ENCODE peak calls at places on chromosomes 11 and 22, in seven cellular contexts. M, S, U, D, R, E and X are unnamed samples. For H3K4me1, the result is how much of the 10 kb centered on the place peaks cover.

GRCh38 chr11:76769071-76769560 is 14.0 kb upstream of the TSKU start:
- DNase-seq in R (no peak), D (no peak), S (no peak), U (no peak), E (no peak), M (no peak), X (no peak)

GRCh38 chr11:134596404-134596803 is 184.4 kb upstream of the B3GAT1 start:
- DNase-seq in S (no peak), R (no peak), U (no peak), D (peak), E (no peak), M (no peak), X (no peak)

GRCh38 chr22:42725606-42726355 is 5.1 kb upstream of the A4GALT start:
- DNase-seq in R (no peak), D (no peak), E (no peak), S (no peak), U (no peak), M (no peak), X (no peak)

GRCh38 chr22:44665115-44665514 is 36.9 kb upstream of the PRR5 start:
- DNase-seq in D (no peak), R (no peak), M (no peak), E (peak), S (peak), U (no peak), X (no peak)

GRCh38 chr11:79438631-79439429 is 2.0 kb downstream of the TENM4 start:
- DNase-seq in R (no peak), M (peak), E (peak), S (no peak), D (no peak), U (no peak), X (no peak)

GRCh38 chr11:112401036-112401769 is 140.5 kb upstream of the PLET1 start:
- DNase-seq in E (no peak), M (no peak), S (no peak), D (no peak), R (no peak), U (no peak), X (no peak)

GRCh38 chr22:32747588-32747987 is 53.9 kb upstream of the TIMP3 start:
- DNase-seq in U (no peak), R (no peak), E (no peak), S (no peak), D (no peak), M (no peak), X (no peak)

GRCh38 chr22:37193629-37194191 is 5.7 kb upstream of the C1QTNF6 start:
- DNase-seq in S (peak), M (peak), U (no peak), D (no peak), R (peak), E (peak), X (peak)

GRCh38 chr22:35376728-35377472 is 4.0 kb upstream of the HMOX1 start:
- DNase-seq in M (peak), E (peak), U (peak), R (peak), D (peak), S (peak), X (peak)

GRCh38 chr11:103480421-103480820 is 371.2 kb downstream of the DYNC2H1 start:
- DNase-seq in U (no peak), S (no peak), D (no peak), E (no peak), R (no peak), M (no peak), X (no peak)

GRCh38 chr11:93063101-93063500 is 93.7 kb downstream of the MTNR1B start:
- DNase-seq in E (no peak), U (no peak), S (no peak), R (no peak), M (no peak), D (no peak), X (no peak)

GRCh38 chr22:28907311-28908008 is 24.1 kb downstream of the ZNRF3 start:
- DNase-seq in U (no peak), S (no peak), M (no peak), D (no peak), R (no peak), E (no peak), X (no peak)

GRCh38 chr11:127071606-127072005 is 71.0 kb upstream of the KIRREL3 start:
- DNase-seq in M (no peak), R (no peak), U (no peak), D (no peak), E (no peak), S (no peak), X (no peak)

GRCh38 chr11:123458501-123458900 is 28.4 kb downstream of the GRAMD1B start:
- DNase-seq in D (no peak), S (no peak), E (no peak), R (no peak), M (no peak), U (no peak), X (no peak)

GRCh38 chr11:102575016-102575415 is 44.5 kb upstream of the MMP7 start:
- DNase-seq in E (no peak), D (no peak), S (no peak), U (no peak), R (no peak), M (no peak), X (no peak)

GRCh38 chr11:128029219-128029722 is 558.1 kb downstream of the ETS1 start:
- DNase-seq in D (no peak), S (no peak), R (peak), M (no peak), U (no peak), E (no peak), X (no peak)

GRCh38 chr11:36817336-36817965 is 219.4 kb upstream of the RAG2 start:
- DNase-seq in D (no peak), U (no peak), R (no peak), S (no peak), M (no peak), E (no peak), X (no peak)

GRCh38 chr11:100031973-100032372 is 655.1 kb upstream of the ARHGAP42 start:
- DNase-seq in R (no peak), S (no peak), D (no peak), M (no peak), E (no peak), U (no peak), X (no peak)

GRCh38 chr11:26229270-26229669 is 102.7 kb upstream of the ANO3 start:
- DNase-seq in U (no peak), D (no peak), S (no peak), R (no peak), M (no peak), E (no peak), X (no peak)

GRCh38 chr11:20158597-20159257 is 1.5 kb downstream of the DBX1 start:
- DNase-seq in R (peak), U (peak), S (peak), M (peak), E (peak), D (no peak), X (peak)

GRCh38 chr11:111851636-111852035 is 19.7 kb downstream of the ALG9 start:
- DNase-seq in S (no peak), M (no peak), R (no peak), E (no peak), U (no peak), D (no peak), X (peak)

GRCh38 chr11:81963018-81963417 is 770.6 kb downstream of the FAM181B start:
- DNase-seq in S (no peak), M (no peak), D (no peak), U (no peak), R (no peak), E (no peak), X (peak)

GRCh38 chr11:29159552-29160465 is 857.0 kb downstream of the KCNA4 start:
- DNase-seq in M (no peak), E (peak), U (peak), D (no peak), R (peak), S (no peak), X (peak)

GRCh38 chr22:18031670-18032454 is 7.5 kb upstream of the MICAL3 start:
- DNase-seq in D (no peak), M (peak), E (no peak), U (no peak), S (no peak), R (no peak), X (no peak)

GRCh38 chr11:129814244-129814992 is 1.2 kb upstream of the TMEM45B start:
- DNase-seq in R (no peak), U (peak), D (no peak), S (no peak), M (no peak), E (no peak), X (no peak)

GRCh38 chr11:133947298-133947905 is 9.4 kb downstream of the IGSF9B start:
- DNase-seq in D (no peak), U (peak), M (no peak), S (no peak), E (no peak), R (no peak), X (no peak)

GRCh38 chr22:35783943-35784614 is 66.4 kb downstream of the APOL5 start:
- DNase-seq in D (no peak), S (no peak), R (no peak), M (no peak), U (no peak), E (no peak), X (no peak)

GRCh38 chr11:130737866-130738431 is 178.3 kb downstream of the SNX19 start:
- DNase-seq in R (no peak), D (no peak), U (no peak), S (no peak), E (no peak), M (peak), X (peak)

GRCh38 chr11:11844272-11844671 is 2.5 kb downstream of the USP47 start:
- DNase-seq in U (no peak), E (no peak), R (no peak), D (no peak), M (no peak), S (no peak), X (no peak)
- H3K4me1 ChIP-seq in U (under half), E (half or more), R (under half), D (half or more), M (under half), S (half or more), X (under half)

GRCh38 chr11:96310236-96310635 is 32.8 kb downstream of the MAML2 start:
- DNase-seq in E (no peak), S (no peak), M (no peak), D (no peak), U (no peak), R (no peak), X (no peak)

GRCh38 chr11:96315476-96315875 is 27.5 kb downstream of the MAML2 start:
- DNase-seq in R (no peak), U (no peak), E (no peak), S (no peak), D (no peak), M (no peak), X (no peak)

GRCh38 chr11:96311120-96311568 is 31.9 kb downstream of the MAML2 start:
- DNase-seq in U (no peak), M (no peak), E (no peak), R (no peak), S (no peak), D (no peak), X (no peak)

GRCh38 chr11:96314326-96315050 is 28.5 kb downstream of the MAML2 start:
- DNase-seq in D (no peak), U (no peak), S (peak), R (no peak), M (no peak), E (peak), X (no peak)

DNA sequence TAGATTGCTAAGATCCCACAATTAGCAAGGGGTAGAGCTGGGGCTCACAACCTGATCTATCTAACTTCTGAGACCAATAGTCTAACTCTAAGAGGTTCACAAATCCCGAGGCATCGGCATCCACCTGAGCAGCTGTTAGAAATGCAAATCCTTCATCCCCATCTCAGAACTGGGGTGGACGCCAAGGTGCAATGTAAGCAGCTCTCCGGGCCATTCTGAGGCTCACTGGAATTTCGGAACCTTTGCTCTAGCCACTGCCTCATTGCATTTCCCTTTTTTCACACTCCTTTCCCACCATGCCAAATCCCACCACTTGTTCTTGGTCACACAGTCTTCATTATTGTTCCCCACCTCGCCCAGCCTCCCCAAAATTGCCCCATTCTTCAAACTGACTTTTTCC is 29.8 kb downstream of the MAML2 start:
- DNase-seq in D (no peak), R (no peak), S (no peak), U (no peak), M (no peak), E (no peak), X (no peak)
- H3K4me1 ChIP-seq in D (half or more), R (under half), S (half or more), U (half or more), M (under half), E (half or more), X (under half)

GRCh38 chr22:50076646-50077624 is 8.3 kb downstream of the MLC1 start:
- DNase-seq in S (no peak), D (no peak), U (no peak), M (no peak), E (no peak), R (no peak), X (no peak)
- H3K4me1 ChIP-seq in S (under half), D (under half), U (under half), M (under half), E (under half), R (under half), X (under half)

DNA sequence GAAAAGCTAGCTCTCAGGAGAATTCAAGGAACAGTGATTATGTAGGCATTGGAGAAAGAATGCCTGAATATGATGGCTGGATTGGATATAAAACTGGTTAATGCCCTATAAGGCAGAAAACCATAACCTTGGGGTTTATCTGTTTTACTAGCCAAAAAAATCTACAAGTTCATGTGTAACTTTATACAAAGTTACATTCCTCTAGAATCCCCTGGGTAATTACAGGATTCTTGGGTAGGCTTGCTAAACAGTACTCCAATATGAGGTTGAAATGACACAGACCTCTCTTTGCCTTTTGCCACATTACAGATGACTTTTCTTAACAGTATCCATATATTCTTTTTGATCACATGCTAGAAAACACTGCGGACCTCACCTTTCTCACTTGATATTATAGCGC is 26.0 kb downstream of the TSPAN18 start:
- DNase-seq in E (no peak), U (no peak), R (no peak), D (no peak), S (no peak), M (no peak), X (no peak)
- H3K4me1 ChIP-seq in E (under half), U (under half), R (under half), D (half or more), S (under half), M (under half), X (under half)

DNA sequence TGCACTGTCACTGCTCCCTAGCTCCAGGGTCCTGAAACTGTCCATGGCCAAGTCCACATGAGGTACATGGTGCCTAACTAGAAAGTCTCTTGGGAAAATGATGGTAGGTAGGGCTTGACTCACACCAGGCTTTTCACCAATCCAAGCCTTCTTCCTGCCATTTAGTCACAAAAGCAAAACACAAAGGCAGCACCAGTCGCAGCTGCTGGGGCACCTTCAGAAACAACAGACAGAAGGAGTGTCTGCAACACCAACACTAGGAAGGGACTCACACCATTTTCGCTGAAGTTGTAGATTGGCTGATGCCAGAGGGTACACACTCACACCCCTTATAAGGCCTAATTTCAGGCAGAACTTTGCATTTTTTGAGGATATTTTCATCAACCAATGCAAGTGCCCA is 55.7 kb downstream of the SYTL2 start:
- DNase-seq in D (no peak), E (no peak), M (no peak), U (no peak), R (no peak), S (no peak), X (no peak)
- H3K4me1 ChIP-seq in D (under half), E (under half), M (under half), U (under half), R (under half), S (under half), X (under half)

GRCh38 chr11:64874308-64874707 is 4.1 kb downstream of the EHD1 start:
- DNase-seq in E (peak), M (no peak), U (no peak), D (no peak), R (no peak), S (no peak), X (no peak)

GRCh38 chr11:64876835-64877341 is 1.5 kb downstream of the EHD1 start:
- DNase-seq in D (no peak), R (no peak), M (no peak), U (peak), E (peak), S (peak), X (peak)

GRCh38 chr11:64874841-64875240 is 3.6 kb downstream of the EHD1 start:
- DNase-seq in D (no peak), M (no peak), U (no peak), R (no peak), S (no peak), E (no peak), X (no peak)

GRCh38 chr11:64876226-64876750 is 2.1 kb downstream of the EHD1 start:
- DNase-seq in D (no peak), S (no peak), E (no peak), U (no peak), R (no peak), M (no peak), X (no peak)

GRCh38 chr11:64875369-64876225 is 2.8 kb downstream of the EHD1 start:
- DNase-seq in D (no peak), U (no peak), M (no peak), S (no peak), E (no peak), R (no peak), X (no peak)
- H3K4me1 ChIP-seq in D (half or more), U (half or more), M (under half), S (half or more), E (half or more), R (under half), X (under half)

DNA sequence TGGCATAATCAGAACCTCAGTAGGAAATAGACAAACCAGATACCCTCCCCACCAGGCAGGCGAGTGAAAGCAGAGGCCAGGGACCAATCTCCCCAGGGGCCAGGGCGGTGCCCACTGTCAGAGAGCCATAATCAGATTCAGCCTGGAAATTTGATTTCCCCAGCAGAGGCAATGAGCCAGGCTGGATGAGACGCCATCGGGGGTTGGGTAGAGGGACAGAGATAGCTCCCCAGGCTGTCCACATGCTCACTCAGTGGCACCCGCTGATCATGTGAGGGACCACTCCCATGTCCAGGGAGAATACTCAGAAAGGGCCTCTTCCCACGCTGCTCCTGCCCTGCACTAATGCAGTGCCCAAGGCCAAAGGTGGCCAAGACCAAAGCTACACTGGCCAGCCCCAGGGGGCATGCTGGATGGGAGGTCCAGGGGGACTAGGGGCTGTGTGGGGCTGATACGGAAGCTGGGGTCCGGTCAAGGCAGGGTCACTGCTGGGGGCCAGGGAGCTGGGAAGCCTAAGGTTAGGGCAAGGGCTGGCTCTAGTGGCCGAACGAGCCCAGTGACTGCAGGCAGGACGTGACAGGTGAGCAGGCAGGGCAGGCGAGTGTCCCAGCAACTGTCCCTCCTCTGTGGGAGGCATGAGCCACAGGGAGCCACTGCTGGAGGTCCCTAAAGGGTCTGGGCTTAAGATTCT is 19.8 kb downstream of the ARVCF start:
- DNase-seq in U (no peak), M (no peak), E (no peak), R (no peak), S (no peak), D (no peak), X (no peak)
- H3K4me1 ChIP-seq in U (under half), M (under half), E (under half), R (under half), S (under half), D (under half), X (under half)

GRCh38 chr11:46055371-46055770 is 65.9 kb downstream of the PHF21A start:
- DNase-seq in M (no peak), E (no peak), S (no peak), U (no peak), D (no peak), R (no peak), X (peak)
- H3K4me1 ChIP-seq in M (under half), E (under half), S (under half), U (under half), D (under half), R (under half), X (under half)

GRCh38 chr11:8234425-8234821 is 29.3 kb downstream of the LMO1 start:
- DNase-seq in R (no peak), U (no peak), M (no peak), E (no peak), S (peak), D (no peak), X (no peak)

GRCh38 chr11:8234910-8235309 is 28.8 kb downstream of the LMO1 start:
- DNase-seq in E (no peak), M (no peak), R (no peak), S (no peak), U (no peak), D (no peak), X (no peak)

GRCh38 chr11:8237453-8237852 is 26.2 kb downstream of the LMO1 start:
- DNase-seq in M (no peak), U (no peak), R (no peak), E (no peak), S (peak), D (no peak), X (no peak)

GRCh38 chr11:8233691-8234424 is 29.8 kb downstream of the LMO1 start:
- DNase-seq in M (no peak), E (no peak), D (no peak), S (peak), R (no peak), U (no peak), X (no peak)

GRCh38 chr11:8235925-8236324 is 27.8 kb downstream of the LMO1 start:
- DNase-seq in D (no peak), S (peak), M (no peak), R (no peak), U (no peak), E (no peak), X (no peak)
- H3K4me1 ChIP-seq in D (under half), S (under half), M (under half), R (under half), U (under half), E (under half), X (under half)